ENCODE peak calls at places on chromosomes 3 and 15, in eight cellular contexts. B, Z, Q, O, A, J, L and U are unnamed samples. For H3K4me1, the result is how much of the 10 kb centered on the place peaks cover.

GRCh38 chr15:90201150-90201943 is at the start of gene SEMA4B:
- DNase-seq in A (peak), Z (peak), Q (peak), J (no peak), O (no peak), B (peak), L (peak), U (no peak)

GRCh38 chr3:56321383-56321782 is 146.9 kb downstream of the ERC2 start:
- DNase-seq in Q (no peak), L (no peak), J (no peak), B (no peak), A (no peak), O (no peak), Z (peak), U (no peak)

GRCh38 chr3:42601898-42602581 is 1.6 kb downstream of the NKTR start:
- DNase-seq in A (no peak), Q (no peak), B (no peak), O (no peak), J (no peak), L (peak), Z (peak), U (no peak)

GRCh38 chr15:69092159-69092558 is 68.3 kb upstream of the GLCE start:
- DNase-seq in J (no peak), B (no peak), Q (no peak), L (peak), O (peak), Z (no peak), A (no peak), U (no peak)

GRCh38 chr3:154247806-154248480 is 76.3 kb downstream of the DHX36 start:
- DNase-seq in B (no peak), A (no peak), Q (no peak), Z (peak), J (no peak), O (no peak), L (no peak), U (no peak)

GRCh38 chr3:141710888-141711616 is 27.0 kb upstream of the RNF7 start:
- DNase-seq in O (no peak), J (no peak), L (peak), A (no peak), B (no peak), Q (no peak), Z (no peak), U (no peak)

GRCh38 chr3:125072310-125072709 is 16.5 kb upstream of the HEG1 start:
- DNase-seq in O (no peak), L (peak), A (no peak), J (no peak), B (no peak), Z (no peak), Q (no peak), U (no peak)

GRCh38 chr15:90232941-90233700 is 620 bp downstream of the CIB1 start:
- DNase-seq in A (peak), J (no peak), L (peak), Z (peak), B (peak), O (no peak), Q (peak), U (no peak)

GRCh38 chr3:112247351-112247750 is 46.7 kb downstream of the SLC9C1 start:
- DNase-seq in J (no peak), L (no peak), O (no peak), B (no peak), Q (no peak), A (no peak), Z (no peak), U (no peak)

GRCh38 chr15:80906159-80906775 is 83.4 kb downstream of the MESD start:
- DNase-seq in B (no peak), A (no peak), O (no peak), J (no peak), L (no peak), Z (no peak), Q (no peak), U (no peak)

GRCh38 chr3:184275961-184276910 is at the start of gene ECE2:
- DNase-seq in Z (no peak), Q (no peak), O (no peak), B (no peak), A (no peak), L (no peak), J (no peak), U (no peak)

GRCh38 chr3:133944641-133945441 is 49.2 kb upstream of the RAB6B start:
- DNase-seq in L (peak), Q (peak), Z (no peak), O (no peak), J (no peak), B (peak), A (no peak), U (peak)

DNA sequence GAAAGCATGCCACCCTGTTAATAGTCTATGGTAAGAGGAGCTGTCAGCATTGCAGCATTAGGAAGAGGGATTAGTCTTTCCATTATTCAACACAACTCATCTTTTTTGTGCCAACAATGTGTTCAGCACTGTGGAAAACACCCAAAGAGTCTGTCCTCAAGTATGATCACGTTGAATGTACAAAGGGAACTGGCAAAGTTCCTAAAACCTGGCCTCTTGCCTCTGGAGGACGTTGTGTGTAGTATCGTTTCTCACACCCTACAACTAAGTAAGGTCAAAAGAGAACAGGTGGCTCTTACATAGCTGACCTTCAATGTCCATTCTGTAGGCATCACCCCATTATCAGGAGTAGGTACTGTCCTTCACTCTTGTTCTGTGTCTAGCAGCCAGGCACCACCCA is 147.9 kb upstream of the THBS1 start:
- DNase-seq in Q (no peak), L (no peak), A (no peak), J (no peak), B (no peak), O (no peak), Z (no peak), U (no peak)
- H3K4me1 ChIP-seq in Q (half or more), L (half or more), A (half or more), J (under half), B (under half), O (under half), Z (under half), U (under half)

DNA sequence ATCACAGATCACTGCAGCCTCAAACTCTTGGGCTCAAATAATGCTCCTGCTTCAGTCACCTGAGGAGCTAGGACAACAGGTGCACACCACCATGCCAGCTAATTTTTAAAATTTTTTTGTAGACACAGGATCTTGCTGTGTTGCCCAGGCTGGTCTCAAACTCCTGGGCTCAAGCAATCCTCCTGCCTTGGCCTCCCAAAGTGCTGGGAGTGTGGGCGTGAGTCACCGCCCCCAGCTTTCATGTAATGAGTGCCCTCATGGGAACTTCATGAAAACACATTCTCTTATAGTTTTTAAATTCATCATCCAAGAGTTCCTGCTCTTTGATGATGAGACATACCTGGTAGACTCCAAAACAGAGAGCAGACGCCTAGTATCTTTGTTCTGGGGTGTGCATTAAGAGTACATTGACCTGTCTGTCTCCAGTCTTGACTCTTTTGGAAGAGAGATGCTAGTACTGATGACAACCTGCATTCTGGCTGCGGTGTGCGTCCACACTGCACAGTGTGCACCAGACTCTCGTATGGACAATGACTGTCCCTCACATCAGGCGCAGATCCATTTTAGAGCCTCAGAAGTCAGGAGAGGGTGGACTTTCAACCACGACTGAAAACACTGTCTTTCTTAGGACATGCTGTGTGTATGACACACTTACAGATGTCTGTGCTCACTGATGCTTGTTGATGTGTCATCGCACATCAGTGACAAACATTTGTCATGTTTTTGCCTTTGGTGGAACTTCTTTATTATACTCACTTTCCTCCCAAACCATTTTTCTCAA is 2.0 kb downstream of the NRROS start:
- DNase-seq in Q (no peak), O (no peak), Z (no peak), B (no peak), J (no peak), L (no peak), A (no peak), U (no peak)
- TF ChIP-seq POLR2AphosphoS5 in Q (no peak), O (no peak), Z (no peak), B (no peak), J (no peak), L (no peak), A (no peak), U (no peak)

GRCh38 chr3:52248165-52248541 is 2.6 kb downstream of the PPM1M start:
- DNase-seq in Q (peak), J (no peak), O (no peak), A (no peak), L (no peak), Z (no peak), B (no peak), U (peak)

GRCh38 chr3:52246728-52247454 is 1.3 kb downstream of the PPM1M start:
- DNase-seq in A (no peak), B (no peak), O (no peak), L (no peak), Z (no peak), Q (peak), J (peak), U (no peak)

GRCh38 chr3:52248816-52249547 is 3.4 kb downstream of the PPM1M start:
- DNase-seq in B (peak), Z (no peak), A (peak), J (no peak), Q (peak), L (peak), O (no peak), U (peak)

GRCh38 chr3:52246264-52246620 is 683 bp downstream of the PPM1M start:
- DNase-seq in L (no peak), A (no peak), Z (no peak), O (no peak), J (no peak), B (no peak), Q (no peak), U (no peak)

DNA sequence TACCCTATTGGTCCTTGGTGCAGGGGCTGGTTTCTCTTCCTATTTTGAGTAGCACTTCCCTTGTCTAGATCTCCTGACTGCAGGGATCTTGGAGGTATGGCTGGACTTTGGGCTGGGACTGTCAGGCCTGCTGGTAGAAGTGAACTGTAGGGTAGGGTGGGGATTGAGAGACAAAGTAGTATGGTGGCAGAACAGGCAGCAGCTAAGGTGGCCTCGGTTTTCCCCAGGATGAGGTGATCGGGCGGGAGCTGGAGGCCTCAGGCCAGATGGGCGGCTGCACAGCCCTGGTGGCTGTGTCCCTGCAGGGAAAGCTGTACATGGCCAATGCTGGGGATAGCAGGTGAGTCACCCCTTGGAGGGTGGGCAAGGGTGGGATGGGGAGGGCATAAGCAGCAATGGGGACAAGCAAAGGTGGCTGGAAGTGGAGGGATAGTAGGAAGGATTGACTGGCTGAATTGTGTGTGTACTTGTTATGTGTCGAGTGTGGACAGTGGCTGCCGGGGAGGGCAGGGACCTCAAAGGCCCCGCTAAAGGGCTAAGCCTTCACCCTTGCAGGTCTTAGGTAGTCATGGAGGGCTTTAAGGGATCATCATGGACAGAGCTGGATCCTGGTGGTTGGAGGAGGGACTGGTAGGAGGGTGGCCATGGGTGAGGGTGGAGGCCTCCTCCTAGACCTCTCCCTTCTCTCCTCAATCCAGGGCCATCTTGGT is 2.1 kb downstream of the PPM1M start:
- DNase-seq in Q (peak), B (no peak), Z (no peak), O (no peak), A (no peak), J (no peak), L (no peak), U (no peak)
- H3K4me1 ChIP-seq in Q (half or more), B (under half), Z (under half), O (under half), A (half or more), J (under half), L (under half), U (half or more)

GRCh38 chr3:44234674-44235268 is 6.9 kb upstream of the TOPAZ1 start:
- DNase-seq in A (no peak), Q (no peak), B (no peak), Z (no peak), J (no peak), L (no peak), O (no peak), U (no peak)

GRCh38 chr3:44236485-44236908 is 5.2 kb upstream of the TOPAZ1 start:
- DNase-seq in Q (no peak), B (no peak), A (no peak), O (no peak), J (no peak), Z (no peak), L (peak), U (no peak)

GRCh38 chr3:44237161-44237560 is 4.5 kb upstream of the TOPAZ1 start:
- DNase-seq in O (no peak), B (no peak), A (no peak), J (no peak), L (peak), Z (no peak), Q (no peak), U (no peak)

GRCh38 chr3:44237665-44238064 is 4.0 kb upstream of the TOPAZ1 start:
- DNase-seq in A (no peak), O (no peak), Q (no peak), J (no peak), Z (peak), L (no peak), B (no peak), U (no peak)

DNA sequence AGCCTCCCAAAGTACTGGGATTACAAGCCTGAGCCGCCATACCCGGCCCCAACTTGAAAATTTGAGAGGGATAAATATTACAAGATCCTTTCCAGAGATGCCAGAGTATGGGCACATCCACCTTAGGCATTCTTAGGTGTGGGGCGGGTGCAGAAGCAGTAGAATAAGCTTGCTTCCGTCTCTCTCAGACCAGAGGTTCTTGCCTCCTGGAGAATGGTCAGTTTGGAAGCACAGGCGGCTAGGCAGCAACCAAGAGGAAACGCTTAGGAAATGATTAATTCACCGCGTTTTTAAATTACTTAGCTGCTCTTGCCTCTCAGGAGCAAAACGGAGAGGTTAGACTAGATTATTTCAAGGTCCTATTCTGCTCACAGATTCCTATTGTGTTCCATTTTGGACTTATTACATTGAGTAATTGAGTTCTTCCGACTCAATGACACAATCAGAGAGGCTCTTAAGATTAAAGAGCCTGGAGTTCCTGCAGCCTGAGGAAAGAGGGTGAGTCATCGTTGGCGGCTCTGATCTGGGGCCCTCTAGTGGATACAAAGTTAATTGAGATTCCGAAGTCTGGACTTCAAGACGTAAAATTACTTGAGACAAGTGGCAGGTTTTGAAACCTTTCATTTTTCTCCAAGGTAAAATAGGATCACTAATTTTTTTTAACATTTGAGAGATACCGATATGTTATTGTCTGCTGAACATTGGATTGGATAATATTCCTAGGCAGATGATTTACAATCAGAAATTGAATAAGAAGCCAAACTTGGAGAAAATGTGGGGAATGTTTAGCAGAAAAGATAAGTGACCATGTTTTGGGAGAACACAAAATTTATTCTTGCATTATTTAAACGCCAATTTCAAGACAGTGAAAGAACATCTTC is 5.8 kb upstream of the TOPAZ1 start:
- DNase-seq in L (peak), Q (peak), O (peak), J (no peak), Z (peak), B (peak), A (peak), U (peak)
- TF ChIP-seq POLR2AphosphoS5 in L (peak), Q (no peak), O (no peak), J (no peak), Z (no peak), B (no peak), A (no peak), U (no peak)